ENCODE peak calls at places on chromosomes 7 and 10, in seven cellular contexts. S is heart left ventricle, I is transverse colon, Y is mucosa of descending colon, T is Panc1, E is MM.1S, P is GM13976. K is an unnamed sample.

GRCh38 chr7:31767686-31768358 is 80.8 kb downstream of the PPP1R17 start:
- DNase-seq in S (no peak), Y (no peak), T (no peak), I (no peak), E (no peak), P (no peak), K (no peak)

GRCh38 chr7:52634996-52635395 is 400.4 kb upstream of the POM121L12 start:
- DNase-seq in Y (no peak), S (no peak), P (no peak), E (no peak), I (no peak), T (no peak), K (no peak)

GRCh38 chr10:62264702-62265436 is 3.8 kb downstream of the RTKN2 start:
- DNase-seq in T (peak), E (peak), Y (peak), P (peak), I (no peak), S (no peak), K (no peak)

GRCh38 chr7:140238778-140239652 is 62.2 kb upstream of the KDM7A start:
- DNase-seq in Y (peak), E (no peak), S (no peak), T (no peak), P (no peak), I (peak), K (no peak)

GRCh38 chr10:101095550-101096213 is 33.9 kb downstream of the KAZALD1 start:
- DNase-seq in T (peak), Y (peak), P (peak), E (peak), S (peak), I (peak), K (peak)

GRCh38 chr10:42645103-42645502 is 6.7 kb upstream of the ZNF33B start:
- DNase-seq in I (no peak), Y (no peak), S (no peak), P (no peak), T (no peak), E (no peak), K (no peak)

GRCh38 chr10:128420623-128421022 is 294.4 kb upstream of the MKI67 start:
- DNase-seq in E (no peak), I (no peak), Y (no peak), T (no peak), P (no peak), S (no peak), K (no peak)

GRCh38 chr7:101172854-101173751 is 7.0 kb downstream of the NAT16 start:
- DNase-seq in Y (peak), P (no peak), S (peak), I (peak), T (no peak), E (no peak), K (no peak)

GRCh38 chr10:6530211-6530840 is 49.8 kb downstream of the PRKCQ start:
- DNase-seq in S (no peak), I (peak), Y (peak), T (no peak), E (no peak), P (no peak), K (no peak)

GRCh38 chr10:8051109-8051781 is 3.2 kb upstream of the GATA3 start:
- DNase-seq in E (no peak), T (no peak), P (no peak), Y (no peak), I (no peak), S (no peak), K (peak)

GRCh38 chr10:29712108-29712507 is 77.3 kb upstream of the SVIL start:
- DNase-seq in P (no peak), Y (no peak), I (no peak), S (no peak), T (no peak), E (no peak), K (no peak)

GRCh38 chr7:81140206-81140605 is 221.4 kb upstream of the SEMA3C start:
- DNase-seq in T (no peak), P (no peak), S (no peak), I (no peak), Y (no peak), E (no peak), K (no peak)

GRCh38 chr7:76057103-76057812 is 9.4 kb downstream of the MDH2 start:
- DNase-seq in I (no peak), Y (peak), E (no peak), T (no peak), P (no peak), S (no peak), K (no peak)

GRCh38 chr10:29658984-29659769 is 24.4 kb upstream of the SVIL start:
- DNase-seq in P (peak), S (no peak), Y (peak), E (peak), I (peak), T (peak), K (no peak)

GRCh38 chr7:73865738-73866445 is 4.9 kb downstream of the TMEM270 start:
- DNase-seq in S (no peak), Y (peak), I (peak), P (peak), E (peak), T (no peak), K (no peak)

GRCh38 chr10:70433581-70434280 is 7.8 kb downstream of the NODAL start:
- DNase-seq in P (no peak), E (no peak), S (no peak), I (no peak), T (no peak), Y (no peak), K (no peak)

GRCh38 chr10:70432561-70433263 is 8.8 kb downstream of the NODAL start:
- DNase-seq in E (no peak), I (no peak), P (no peak), T (no peak), Y (no peak), S (no peak), K (no peak)

GRCh38 chr10:70426835-70427234 is 14.6 kb downstream of the NODAL start:
- DNase-seq in E (no peak), T (no peak), P (no peak), S (no peak), I (no peak), Y (no peak), K (no peak)

GRCh38 chr10:70432101-70432500 is 9.4 kb downstream of the NODAL start:
- DNase-seq in T (no peak), I (no peak), S (peak), E (no peak), Y (no peak), P (no peak), K (no peak)

GRCh38 chr10:70430489-70431445 is 10.7 kb downstream of the NODAL start:
- DNase-seq in I (peak), P (no peak), E (peak), S (peak), Y (peak), T (no peak), K (peak)
- TF ChIP-seq CTCF in I (no peak), P (no peak), E (peak), S (peak), Y (no peak), T (no peak), K (no peak)

DNA sequence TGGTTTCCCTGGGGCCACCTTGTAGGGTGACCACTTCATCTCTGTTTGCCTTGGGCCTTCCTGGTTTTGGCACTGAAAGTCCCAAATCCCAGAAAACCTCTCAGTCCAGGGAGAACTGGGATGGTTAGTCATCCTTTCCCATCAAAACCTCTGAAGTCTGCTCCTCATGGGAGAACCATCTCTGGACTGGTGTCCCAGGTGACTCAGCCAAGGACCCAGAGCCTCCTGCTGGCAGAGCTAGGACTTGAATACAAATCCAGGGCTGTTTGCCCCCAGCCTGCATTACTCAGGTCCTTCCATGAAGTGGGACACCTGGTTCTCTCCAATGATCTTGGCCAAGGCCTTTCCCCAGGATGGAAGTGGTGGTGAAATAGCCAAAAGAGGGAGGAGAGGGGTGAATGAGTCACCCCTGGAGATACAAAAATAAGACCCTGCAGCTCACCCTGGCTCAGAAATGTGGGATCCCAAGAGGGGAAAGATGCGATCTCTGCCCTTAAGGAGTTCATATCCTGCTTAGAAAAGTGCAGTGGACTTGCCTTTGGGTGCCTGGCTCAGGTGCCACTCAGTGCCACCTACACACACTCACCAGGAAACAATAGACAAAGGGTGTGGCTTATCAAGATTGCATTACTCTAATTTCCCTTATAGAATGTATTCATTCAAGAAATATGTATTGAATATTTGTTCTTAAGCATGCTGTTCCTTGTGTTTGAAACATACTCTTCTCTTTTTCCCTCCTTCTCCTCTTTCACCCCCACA is 22.0 kb downstream of the ADRA2A start:
- DNase-seq in S (no peak), I (peak), E (no peak), T (no peak), P (no peak), Y (peak), K (no peak)
- TF ChIP-seq CTCF in S (no peak), I (no peak), E (no peak), T (no peak), P (no peak), Y (no peak), K (no peak)

DNA sequence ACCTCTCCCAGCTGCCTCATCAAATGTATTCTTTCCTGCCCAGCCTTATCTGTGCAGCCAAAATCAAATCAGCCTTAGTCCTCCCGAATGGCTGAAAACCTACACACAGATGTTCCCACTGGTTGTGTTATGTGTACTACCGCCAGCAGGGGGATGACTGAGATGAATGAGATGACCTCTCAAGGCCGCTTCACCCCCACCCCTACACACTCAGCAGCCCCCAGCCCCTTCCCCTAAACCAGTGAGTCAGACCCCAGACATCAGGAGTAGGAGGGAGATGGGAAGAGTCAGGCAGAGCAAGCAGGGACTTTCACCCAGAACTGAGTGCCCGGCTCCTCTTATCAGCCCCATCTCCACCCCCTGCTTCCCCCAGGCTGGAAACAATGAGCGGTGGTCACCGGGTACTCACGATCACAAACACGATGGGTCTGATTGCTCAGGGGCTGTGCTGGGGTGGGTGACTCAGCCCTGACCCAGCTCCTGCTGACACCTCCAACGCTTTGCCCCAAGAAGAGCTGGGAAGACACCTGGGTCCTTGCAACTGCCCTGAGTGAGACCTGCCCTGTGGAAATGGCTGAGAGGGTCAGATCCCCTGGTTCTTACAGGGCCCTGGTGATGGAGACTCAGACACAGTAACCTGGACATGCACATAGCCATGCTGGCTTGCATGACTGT is 6.6 kb upstream of the C10orf105 start:
- DNase-seq in P (peak), Y (peak), E (peak), T (no peak), S (no peak), I (peak), K (no peak)
- TF ChIP-seq CTCF in P (no peak), Y (peak), E (peak), T (no peak), S (no peak), I (peak), K (peak)

DNA sequence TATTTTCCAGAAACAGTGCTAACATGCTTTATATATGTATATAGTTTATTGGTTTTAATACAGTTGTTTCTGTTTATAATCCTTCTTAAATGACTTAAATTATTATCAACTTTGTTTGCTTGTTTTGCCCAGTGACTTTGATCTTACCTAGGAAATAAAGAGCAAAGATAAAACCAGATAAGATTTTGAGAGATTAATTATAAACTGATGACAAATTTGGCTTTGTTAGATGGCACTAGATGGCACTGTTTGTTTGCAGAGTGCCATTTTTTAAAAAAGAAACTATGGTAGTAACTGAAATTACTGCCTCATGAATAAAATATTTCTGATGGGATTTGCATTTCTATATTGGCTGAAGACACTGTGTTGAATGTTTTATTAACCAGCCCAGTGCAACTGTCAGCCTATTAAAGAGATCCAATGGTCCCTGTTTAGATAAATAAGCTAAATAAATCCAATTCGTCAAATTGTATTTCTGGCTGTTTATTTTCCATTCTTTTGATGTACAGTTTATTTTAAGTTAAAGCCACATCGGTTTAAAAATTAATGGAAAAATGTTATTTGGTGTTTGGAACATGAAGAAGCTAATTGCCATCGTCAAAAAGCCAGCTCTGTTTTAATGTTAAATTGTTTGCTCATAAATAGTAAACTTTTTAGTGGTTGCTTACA is 28.7 kb downstream of the VTI1A start:
- DNase-seq in E (peak), S (no peak), P (no peak), Y (no peak), I (no peak), T (no peak), K (no peak)
- TF ChIP-seq CTCF in E (peak), S (peak), P (peak), Y (no peak), I (peak), T (peak), K (peak)

GRCh38 chr10:31318382-31318853 is 598 bp upstream of the ZEB1 start:
- DNase-seq in T (no peak), I (no peak), Y (peak), E (no peak), S (peak), P (peak), K (peak)

GRCh38 chr10:31320179-31320597 is 1.2 kb downstream of the ZEB1 start:
- DNase-seq in E (peak), I (peak), T (no peak), P (peak), Y (peak), S (peak), K (peak)

GRCh38 chr10:31318854-31319601 is at the start of gene ZEB1:
- DNase-seq in Y (peak), I (peak), E (peak), S (peak), P (peak), T (no peak), K (peak)

GRCh38 chr10:31320598-31321211 is 1.7 kb downstream of the ZEB1 start:
- DNase-seq in T (no peak), I (peak), E (peak), S (peak), Y (peak), P (peak), K (peak)

GRCh38 chr10:31319602-31320178 is 674 bp downstream of the ZEB1 start:
- DNase-seq in Y (no peak), I (no peak), S (peak), T (no peak), E (no peak), P (peak), K (no peak)
- TF ChIP-seq CTCF in Y (no peak), I (no peak), S (peak), T (no peak), E (no peak), P (no peak), K (no peak)

GRCh38 chr10:73401636-73402035 is 12.2 kb downstream of the ANXA7 start:
- DNase-seq in Y (no peak), S (no peak), P (no peak), T (no peak), E (no peak), I (no peak), K (no peak)

GRCh38 chr10:73399054-73399453 is 14.8 kb downstream of the ANXA7 start:
- DNase-seq in S (no peak), E (no peak), P (no peak), I (no peak), T (no peak), Y (no peak), K (no peak)

GRCh38 chr10:73398024-73398423 is 15.8 kb downstream of the ANXA7 start:
- DNase-seq in P (no peak), Y (no peak), S (no peak), T (no peak), I (no peak), E (no peak), K (no peak)
- TF ChIP-seq CTCF in P (no peak), Y (no peak), S (no peak), T (no peak), I (no peak), E (no peak), K (peak)

GRCh38 chr7:110868458-110868857 is 222.5 kb upstream of the LRRN3 start:
- DNase-seq in E (no peak), I (no peak), P (no peak), Y (no peak), T (no peak), S (no peak), K (no peak)
- TF ChIP-seq CTCF in E (no peak), I (no peak), P (no peak), Y (no peak), T (no peak), S (no peak), K (no peak)

DNA sequence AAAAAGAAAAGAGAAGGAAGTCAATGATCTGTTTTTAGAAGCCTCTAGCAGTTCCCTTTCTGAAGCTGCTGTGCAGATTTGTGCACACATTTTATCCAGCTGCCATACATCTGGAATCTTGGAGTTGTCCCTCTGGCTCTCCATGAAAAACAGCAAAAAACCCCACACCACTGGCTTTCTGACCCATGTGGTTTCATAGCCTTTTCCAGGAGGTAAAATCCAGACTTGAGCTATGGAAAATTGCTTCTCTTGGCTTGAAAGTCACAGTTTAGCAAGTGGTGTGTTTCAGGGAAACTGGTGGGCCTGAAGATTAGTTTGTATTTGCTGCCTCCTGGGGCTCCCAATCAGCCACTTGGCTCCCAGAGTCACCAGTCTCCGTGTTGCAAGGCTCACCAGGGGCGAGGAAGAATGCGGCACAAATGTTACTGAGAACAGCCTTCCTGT is 50.2 kb upstream of the ADRB1 start:
- DNase-seq in S (peak), T (no peak), Y (no peak), P (peak), E (no peak), I (no peak), K (no peak)
- TF ChIP-seq CTCF in S (no peak), T (no peak), Y (no peak), P (no peak), E (no peak), I (no peak), K (no peak)

GRCh38 chr10:82934429-82934828 is 1059.4 kb downstream of the NRG3 start:
- DNase-seq in P (no peak), E (no peak), Y (no peak), T (peak), I (no peak), S (no peak), K (no peak)
- TF ChIP-seq CTCF in P (peak), E (peak), Y (no peak), T (peak), I (no peak), S (no peak), K (peak)

K was measured in type B pancreatic cell.